ENCODE peak calls at places on chromosomes 7 and 10, in four cellular contexts. One of them, this sample, is unnamed.

GRCh38 chr10:77899080-77899477 is 27.5 kb downstream of the DLG5 start:
- DNase-seq in thyroid gland: peak
- DNase-seq in lower lobe of right lung: peak
- DNase-seq in heart right ventricle: no peak
- DNase-seq in this sample: no peak

GRCh38 chr7:30253796-30254165 is 30.6 kb upstream of the ZNRF2 start:
- DNase-seq in heart right ventricle: no peak
- DNase-seq in lower lobe of right lung: no peak
- DNase-seq in thyroid gland: no peak
- DNase-seq in this sample: no peak

GRCh38 chr7:74252893-74253292 is 1.3 kb downstream of the RFC2 start:
- DNase-seq in heart right ventricle: no peak
- DNase-seq in lower lobe of right lung: no peak
- DNase-seq in thyroid gland: no peak
- DNase-seq in this sample: no peak

GRCh38 chr10:78972160-78972946 is 96.4 kb upstream of the ZMIZ1 start:
- DNase-seq in thyroid gland: peak
- DNase-seq in heart right ventricle: peak
- DNase-seq in lower lobe of right lung: peak
- DNase-seq in this sample: peak

GRCh38 chr10:79358811-79359210 is 11.5 kb downstream of the PPIF start:
- DNase-seq in thyroid gland: no peak
- DNase-seq in heart right ventricle: no peak
- DNase-seq in lower lobe of right lung: no peak
- DNase-seq in this sample: no peak

GRCh38 chr10:125707852-125708468 is 11.5 kb upstream of the EDRF1 start:
- DNase-seq in heart right ventricle: no peak
- DNase-seq in lower lobe of right lung: no peak
- DNase-seq in thyroid gland: no peak
- DNase-seq in this sample: no peak

GRCh38 chr7:2641406-2642393 is 9.9 kb downstream of the TTYH3 start:
- DNase-seq in thyroid gland: peak
- DNase-seq in lower lobe of right lung: peak
- DNase-seq in heart right ventricle: peak
- DNase-seq in this sample: peak

GRCh38 chr10:78692071-78692470 is 376.7 kb upstream of the ZMIZ1 start:
- DNase-seq in lower lobe of right lung: no peak
- DNase-seq in heart right ventricle: no peak
- DNase-seq in thyroid gland: no peak
- DNase-seq in this sample: no peak

GRCh38 chr10:113524539-113525490 is 28.0 kb upstream of the HABP2 start:
- DNase-seq in thyroid gland: no peak
- DNase-seq in lower lobe of right lung: no peak
- DNase-seq in heart right ventricle: no peak
- DNase-seq in this sample: no peak

GRCh38 chr7:116730097-116731018 is 58.4 kb downstream of the MET start:
- DNase-seq in lower lobe of right lung: no peak
- DNase-seq in thyroid gland: peak
- DNase-seq in heart right ventricle: no peak
- DNase-seq in this sample: no peak

GRCh38 chr7:80186721-80187120 is 52.1 kb downstream of the GNAI1 start:
- DNase-seq in heart right ventricle: no peak
- DNase-seq in thyroid gland: no peak
- DNase-seq in lower lobe of right lung: no peak
- DNase-seq in this sample: no peak

GRCh38 chr10:76017733-76018433 is 586.5 kb downstream of the LRMDA start:
- DNase-seq in lower lobe of right lung: no peak
- DNase-seq in heart right ventricle: no peak
- DNase-seq in thyroid gland: no peak
- DNase-seq in this sample: no peak

GRCh38 chr10:88897019-88897853 is 17.2 kb downstream of the STAMBPL1 start:
- DNase-seq in thyroid gland: peak
- DNase-seq in heart right ventricle: no peak
- DNase-seq in lower lobe of right lung: no peak
- DNase-seq in this sample: no peak

GRCh38 chr7:124908258-124908657 is 21.4 kb downstream of the POT1 start:
- DNase-seq in heart right ventricle: no peak
- DNase-seq in lower lobe of right lung: no peak
- DNase-seq in thyroid gland: no peak
- DNase-seq in this sample: no peak

GRCh38 chr10:113890769-113891168 is 36.3 kb downstream of the NHLRC2 start:
- DNase-seq in heart right ventricle: no peak
- DNase-seq in thyroid gland: no peak
- DNase-seq in lower lobe of right lung: no peak
- DNase-seq in this sample: no peak

GRCh38 chr7:101743241-101743994 is 74.0 kb upstream of the CUX1 start:
- DNase-seq in thyroid gland: peak
- DNase-seq in lower lobe of right lung: peak
- DNase-seq in heart right ventricle: peak
- DNase-seq in this sample: peak

GRCh38 chr7:116546054-116546453 is 21.2 kb downstream of the CAV1 start:
- DNase-seq in thyroid gland: no peak
- DNase-seq in lower lobe of right lung: no peak
- DNase-seq in heart right ventricle: no peak
- DNase-seq in this sample: no peak

GRCh38 chr10:10973310-10973709 is 44.4 kb upstream of the CELF2 start:
- DNase-seq in heart right ventricle: no peak
- DNase-seq in lower lobe of right lung: no peak
- DNase-seq in thyroid gland: no peak
- DNase-seq in this sample: no peak

GRCh38 chr7:64183126-64183742 is 23.8 kb upstream of the ZNF735 start:
- DNase-seq in heart right ventricle: peak
- DNase-seq in lower lobe of right lung: peak
- DNase-seq in thyroid gland: no peak
- DNase-seq in this sample: no peak

GRCh38 chr10:35643151-35643975 is 1.3 kb upstream of the FZD8 start:
- DNase-seq in thyroid gland: peak
- DNase-seq in heart right ventricle: peak
- DNase-seq in lower lobe of right lung: peak
- DNase-seq in this sample: peak

GRCh38 chr7:11458736-11459483 is 373.1 kb downstream of the THSD7A start:
- DNase-seq in thyroid gland: no peak
- DNase-seq in heart right ventricle: no peak
- DNase-seq in lower lobe of right lung: no peak
- DNase-seq in this sample: no peak

GRCh38 chr7:136134503-136134902 is 157.3 kb upstream of the MTPN start:
- DNase-seq in thyroid gland: no peak
- DNase-seq in lower lobe of right lung: no peak
- DNase-seq in heart right ventricle: no peak
- DNase-seq in this sample: no peak

GRCh38 chr10:80351220-80351619 is 5.3 kb downstream of the DYDC1 start:
- DNase-seq in thyroid gland: no peak
- DNase-seq in lower lobe of right lung: no peak
- DNase-seq in heart right ventricle: no peak
- DNase-seq in this sample: no peak

GRCh38 chr10:129898701-129899563 is 65.1 kb downstream of the EBF3 start:
- DNase-seq in heart right ventricle: no peak
- DNase-seq in lower lobe of right lung: no peak
- DNase-seq in thyroid gland: no peak
- DNase-seq in this sample: no peak

GRCh38 chr7:120960714-120961113 is 10.1 kb downstream of the ING3 start:
- DNase-seq in thyroid gland: no peak
- DNase-seq in lower lobe of right lung: no peak
- DNase-seq in heart right ventricle: no peak
- DNase-seq in this sample: no peak

GRCh38 chr7:128020161-128020560 is 11.1 kb downstream of the LRRC4 start:
- DNase-seq in lower lobe of right lung: no peak
- DNase-seq in heart right ventricle: no peak
- DNase-seq in thyroid gland: no peak
- DNase-seq in this sample: no peak

GRCh38 chr10:78868861-78869260 is 199.9 kb upstream of the ZMIZ1 start:
- DNase-seq in lower lobe of right lung: no peak
- DNase-seq in heart right ventricle: no peak
- DNase-seq in thyroid gland: no peak
- DNase-seq in this sample: no peak

GRCh38 chr7:34143397-34143796 is 238.1 kb downstream of the BMPER start:
- DNase-seq in thyroid gland: no peak
- DNase-seq in heart right ventricle: no peak
- DNase-seq in lower lobe of right lung: no peak
- DNase-seq in this sample: no peak

GRCh38 chr7:12888727-12889126 is 201.3 kb downstream of the ARL4A start:
- DNase-seq in lower lobe of right lung: no peak
- DNase-seq in heart right ventricle: no peak
- DNase-seq in thyroid gland: no peak
- DNase-seq in this sample: no peak

GRCh38 chr7:5420108-5420840 is 3.4 kb downstream of the TNRC18 start:
- DNase-seq in lower lobe of right lung: peak
- DNase-seq in thyroid gland: peak
- DNase-seq in heart right ventricle: peak
- DNase-seq in this sample: no peak

DNA sequence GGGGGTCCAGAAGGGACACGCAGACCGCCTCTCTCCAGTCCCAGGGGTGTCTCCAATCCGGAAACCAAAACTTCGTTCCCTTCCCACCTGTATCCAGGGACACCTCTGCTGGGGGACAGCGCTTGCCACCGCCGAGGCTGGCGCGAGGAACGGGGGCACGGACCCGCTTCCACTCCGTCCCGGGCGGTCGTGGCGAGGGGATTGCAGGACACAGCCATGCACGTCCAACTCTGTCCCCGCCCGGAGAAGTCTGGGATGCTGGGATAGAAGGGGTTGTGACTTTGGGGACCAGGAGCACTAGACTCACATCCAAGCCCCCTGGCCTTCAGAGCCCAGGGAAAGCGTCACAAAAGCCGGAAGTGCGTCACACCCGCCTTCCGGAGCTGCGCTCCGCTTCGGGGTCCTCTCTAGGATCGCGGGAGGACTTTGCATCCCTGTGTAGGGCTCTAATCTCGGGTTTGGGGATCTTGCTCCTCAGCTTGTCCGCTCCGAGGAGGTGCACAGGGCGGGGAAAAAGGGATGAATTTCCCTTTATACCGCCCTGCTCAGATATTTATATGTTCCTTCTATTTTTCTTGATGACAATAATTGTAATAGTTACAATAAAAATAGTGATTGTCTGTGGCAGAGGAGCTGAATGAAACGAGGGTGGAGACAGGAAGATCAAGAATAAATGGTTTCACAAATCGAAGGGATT is at the start of gene FAM200A:
- DNase-seq in lower lobe of right lung: peak
- DNase-seq in heart right ventricle: peak
- DNase-seq in thyroid gland: peak
- DNase-seq in this sample: peak
- H3K4me3 ChIP-seq in lower lobe of right lung: peak
- H3K4me3 ChIP-seq in heart right ventricle: peak
- H3K4me3 ChIP-seq in thyroid gland: peak
- H3K4me3 ChIP-seq in this sample: peak

GRCh38 chr7:32490127-32490796 is at the start of gene LSM5:
- DNase-seq in heart right ventricle: peak
- DNase-seq in lower lobe of right lung: peak
- DNase-seq in thyroid gland: peak
- DNase-seq in this sample: peak
- H3K4me3 ChIP-seq in heart right ventricle: peak
- H3K4me3 ChIP-seq in lower lobe of right lung: peak
- H3K4me3 ChIP-seq in thyroid gland: peak
- H3K4me3 ChIP-seq in this sample: peak

GRCh38 chr10:50618624-50619023 is 5.1 kb downstream of the SGMS1 start:
- DNase-seq in heart right ventricle: no peak
- DNase-seq in lower lobe of right lung: no peak
- DNase-seq in thyroid gland: peak
- DNase-seq in this sample: no peak
- H3K4me3 ChIP-seq in heart right ventricle: no peak
- H3K4me3 ChIP-seq in lower lobe of right lung: no peak
- H3K4me3 ChIP-seq in thyroid gland: no peak
- H3K4me3 ChIP-seq in this sample: no peak

GRCh38 chr10:112278871-112279270 is 4.3 kb upstream of the TECTB start:
- DNase-seq in heart right ventricle: no peak
- DNase-seq in thyroid gland: no peak
- DNase-seq in lower lobe of right lung: no peak
- DNase-seq in this sample: no peak
- H3K4me3 ChIP-seq in heart right ventricle: no peak
- H3K4me3 ChIP-seq in thyroid gland: no peak
- H3K4me3 ChIP-seq in lower lobe of right lung: no peak
- H3K4me3 ChIP-seq in this sample: no peak

DNA sequence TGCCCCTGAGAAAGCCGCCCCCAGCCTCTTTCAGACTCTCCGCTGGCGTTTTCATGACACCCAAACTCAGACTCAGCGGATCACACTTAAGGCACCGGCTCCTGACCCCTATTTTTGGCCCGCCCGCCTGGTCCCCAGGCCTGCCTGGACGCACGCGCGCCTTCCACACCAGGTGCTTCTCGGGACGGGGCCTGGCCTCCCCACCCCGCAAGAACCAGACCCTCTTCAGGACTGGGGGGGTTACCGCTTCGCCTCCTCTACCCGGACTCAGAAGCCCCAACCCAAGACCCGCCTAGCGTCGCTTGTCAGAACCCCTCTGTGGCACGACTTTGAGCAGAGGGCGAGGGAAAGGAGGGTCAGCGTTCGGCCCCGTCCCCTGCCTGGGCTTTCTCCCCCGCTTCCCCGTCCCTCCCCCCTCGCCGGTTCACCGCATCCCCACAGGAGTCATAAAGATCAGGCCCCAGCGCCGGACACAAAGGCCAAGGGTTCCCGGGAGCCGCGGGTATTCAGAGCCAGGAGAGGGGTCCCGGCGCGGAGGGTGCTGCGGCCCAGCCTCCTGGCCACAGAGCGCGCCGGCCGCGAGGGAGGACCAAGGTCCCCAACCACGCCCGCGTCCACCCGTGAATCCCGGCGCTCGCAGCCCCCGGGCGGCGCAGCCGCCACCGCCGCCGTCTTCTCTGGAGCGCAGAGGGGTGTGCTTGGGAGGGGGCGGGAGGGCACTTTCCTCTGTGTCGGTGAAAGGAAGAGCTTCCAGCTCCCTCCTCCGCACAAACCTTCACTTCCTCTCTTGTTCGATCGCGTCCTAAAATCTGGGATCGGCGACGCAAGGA is 351.9 kb downstream of the DNAJB6 start:
- DNase-seq in lower lobe of right lung: no peak
- DNase-seq in heart right ventricle: no peak
- DNase-seq in thyroid gland: no peak
- DNase-seq in this sample: no peak
- H3K4me3 ChIP-seq in lower lobe of right lung: no peak
- H3K4me3 ChIP-seq in heart right ventricle: peak
- H3K4me3 ChIP-seq in thyroid gland: no peak
- H3K4me3 ChIP-seq in this sample: no peak

DNA sequence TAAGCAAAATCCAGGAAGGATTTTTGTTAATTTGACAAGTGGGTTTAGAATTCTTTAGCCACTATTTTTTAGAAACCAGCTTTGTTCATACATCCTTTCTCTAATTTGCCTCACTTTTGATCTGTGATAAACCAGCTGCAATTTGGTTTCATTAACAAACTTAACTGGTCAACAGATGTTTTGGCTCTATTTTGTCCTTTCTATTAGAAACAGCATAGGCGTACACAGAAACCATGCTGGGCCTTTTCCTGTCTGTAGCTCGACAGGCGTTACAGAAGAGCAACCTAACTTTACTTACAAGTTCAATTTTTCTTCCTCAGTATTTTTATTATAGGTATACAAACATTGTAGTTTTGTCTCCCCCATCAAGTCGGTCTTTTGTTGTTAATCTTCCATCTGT is 28.2 kb downstream of the KAT6B start:
- DNase-seq in heart right ventricle: no peak
- DNase-seq in thyroid gland: no peak
- DNase-seq in lower lobe of right lung: no peak
- DNase-seq in this sample: no peak
- H3K4me3 ChIP-seq in heart right ventricle: no peak
- H3K4me3 ChIP-seq in thyroid gland: no peak
- H3K4me3 ChIP-seq in lower lobe of right lung: no peak
- H3K4me3 ChIP-seq in this sample: no peak

This sample was measured in ascending aorta.